ENCODE peak calls at places on chromosomes 2 and 18, in six cellular contexts. D is mammary epithelial cell, Z is lower leg skin, E is bronchial epithelial cell, K is cardiac fibroblast, W is gastrocnemius medialis. I is an unnamed sample.

GRCh38 chr2:15584767-15585469 is 6.8 kb upstream of the DDX1 start:
- DNase-seq in D (peak), Z (no peak), E (peak), K (peak), W (no peak), I (peak)

GRCh38 chr2:223972656-223973102 is 15.4 kb downstream of the MRPL44 start:
- DNase-seq in D (no peak), Z (no peak), E (no peak), K (no peak), W (no peak), I (no peak)

GRCh38 chr2:119126650-119127049 is 31.9 kb downstream of the C1QL2 start:
- DNase-seq in D (peak), Z (no peak), E (peak), K (peak), W (no peak), I (peak)

GRCh38 chr2:191038241-191038725 is 24.3 kb upstream of the STAT1 start:
- DNase-seq in D (peak), Z (no peak), E (peak), K (peak), W (no peak), I (peak)

GRCh38 chr2:223774193-223774592 is 63.2 kb downstream of the AP1S3 start:
- DNase-seq in D (no peak), Z (no peak), E (no peak), K (no peak), W (no peak), I (no peak)

GRCh38 chr2:28168376-28168775 is 224.3 kb upstream of the FOSL2 start:
- DNase-seq in D (no peak), Z (no peak), E (no peak), K (no peak), W (no peak), I (no peak)

GRCh38 chr2:224565452-224566035 is 19.6 kb downstream of the CUL3 start:
- DNase-seq in D (no peak), Z (no peak), E (no peak), K (no peak), W (no peak), I (no peak)

GRCh38 chr2:145563752-145564615 is 1044.1 kb upstream of the ZEB2 start:
- DNase-seq in D (peak), Z (no peak), E (peak), K (no peak), W (no peak), I (peak)

GRCh38 chr2:45391866-45392265 is 219.2 kb downstream of the SRBD1 start:
- DNase-seq in D (no peak), Z (no peak), E (no peak), K (peak), W (no peak), I (no peak)

GRCh38 chr2:56505885-56506284 is 322.1 kb downstream of the CCDC85A start:
- DNase-seq in D (no peak), Z (no peak), E (peak), K (no peak), W (no peak), I (no peak)

GRCh38 chr18:7645756-7646155 is 78.6 kb downstream of the PTPRM start:
- DNase-seq in D (peak), Z (no peak), E (no peak), K (no peak), W (no peak), I (no peak)

GRCh38 chr2:37681587-37681986 is 10.1 kb upstream of the CDC42EP3 start:
- DNase-seq in D (no peak), Z (no peak), E (no peak), K (no peak), W (no peak), I (no peak)

GRCh38 chr2:60806988-60807681 is 51.1 kb downstream of the PAPOLG start:
- DNase-seq in D (peak), Z (peak), E (peak), K (peak), W (no peak), I (peak)

GRCh38 chr18:36130039-36130831 is 536 bp downstream of the ELP2 start:
- DNase-seq in D (no peak), Z (no peak), E (no peak), K (no peak), W (no peak), I (peak)

GRCh38 chr2:203909192-203909945 is 27.2 kb upstream of the ICOS start:
- DNase-seq in D (peak), Z (no peak), E (peak), K (peak), W (no peak), I (peak)

GRCh38 chr2:332592-332991 is 44.7 kb upstream of the ALKAL2 start:
- DNase-seq in D (no peak), Z (no peak), E (no peak), K (no peak), W (no peak), I (no peak)

GRCh38 chr2:216350214-216350789 is 22.0 kb downstream of the MARCHF4 start:
- DNase-seq in D (peak), Z (no peak), E (peak), K (peak), W (no peak), I (peak)

GRCh38 chr18:78822886-78823285 is 156.7 kb upstream of the SALL3 start:
- DNase-seq in D (no peak), Z (no peak), E (no peak), K (no peak), W (no peak), I (no peak)

GRCh38 chr2:227222292-227222691 is 57.9 kb downstream of the COL4A3 start:
- DNase-seq in D (no peak), Z (no peak), E (no peak), K (no peak), W (no peak), I (no peak)

GRCh38 chr18:79680100-79680879 is 687 bp downstream of the CTDP1 start:
- DNase-seq in D (peak), Z (peak), E (peak), K (peak), W (no peak), I (peak)

GRCh38 chr18:79884296-79884962 is 67.0 kb downstream of the SLC66A2 start:
- DNase-seq in D (no peak), Z (peak), E (no peak), K (no peak), W (no peak), I (no peak)

GRCh38 chr18:77899972-77900754 is 650.5 kb downstream of the GALR1 start:
- DNase-seq in D (peak), Z (no peak), E (peak), K (peak), W (no peak), I (peak)

GRCh38 chr18:37429768-37430167 is 135.8 kb downstream of the CELF4 start:
- DNase-seq in D (no peak), Z (no peak), E (no peak), K (no peak), W (no peak), I (no peak)

GRCh38 chr18:39780774-39781173 is 2174.3 kb upstream of the PIK3C3 start:
- DNase-seq in D (no peak), Z (no peak), E (no peak), K (no peak), W (no peak), I (no peak)

GRCh38 chr18:2906522-2907458 is 60.0 kb downstream of the EMILIN2 start:
- DNase-seq in D (no peak), Z (peak), E (no peak), K (no peak), W (no peak), I (no peak)

GRCh38 chr2:120205901-120206581 is 17.2 kb downstream of the TMEM185B start:
- DNase-seq in D (no peak), Z (peak), E (no peak), K (no peak), W (no peak), I (no peak)

GRCh38 chr2:170221317-170222288 is 43.7 kb downstream of the MYO3B start:
- DNase-seq in D (peak), Z (no peak), E (peak), K (peak), W (no peak), I (peak)

GRCh38 chr2:189199797-189200196 is 20.2 kb upstream of the COL5A2 start:
- DNase-seq in D (no peak), Z (no peak), E (no peak), K (no peak), W (no peak), I (no peak)

GRCh38 chr2:241882090-241882625 is 12.6 kb downstream of the RTP5 start:
- DNase-seq in D (no peak), Z (peak), E (no peak), K (no peak), W (peak), I (peak)

GRCh38 chr2:28662044-28662443 is 89.6 kb upstream of the PPP1CB start:
- DNase-seq in D (peak), Z (no peak), E (peak), K (no peak), W (no peak), I (no peak)

GRCh38 chr2:215772003-215772402 is 241.3 kb downstream of the MREG start:
- DNase-seq in D (no peak), Z (no peak), E (no peak), K (peak), W (no peak), I (peak)

GRCh38 chr2:4381049-4381448 is 677.7 kb downstream of the DCDC2C start:
- DNase-seq in D (no peak), Z (no peak), E (no peak), K (no peak), W (no peak), I (no peak)

GRCh38 chr2:187693923-187694322 is 139.7 kb upstream of the TFPI start:
- DNase-seq in D (no peak), Z (no peak), E (no peak), K (no peak), W (no peak), I (no peak)

GRCh38 chr2:109582928-109583895 is 30.6 kb downstream of the SEPTIN10 start:
- DNase-seq in D (peak), Z (no peak), E (no peak), K (peak), W (no peak), I (peak)

GRCh38 chr2:218179782-218180181 is 13.0 kb upstream of the CXCR1 start:
- DNase-seq in D (no peak), Z (no peak), E (no peak), K (no peak), W (no peak), I (no peak)

GRCh38 chr2:216082388-216082733 is 642 bp downstream of the TMEM169 start:
- DNase-seq in D (no peak), Z (no peak), E (no peak), K (no peak), W (no peak), I (no peak)

GRCh38 chr2:2879776-2880175 is 497.8 kb downstream of the EIPR1 start:
- DNase-seq in D (no peak), Z (peak), E (no peak), K (no peak), W (no peak), I (no peak)

GRCh38 chr2:229835601-229836283 is 86.1 kb downstream of the TRIP12 start:
- DNase-seq in D (peak), Z (no peak), E (no peak), K (no peak), W (no peak), I (peak)

GRCh38 chr2:60479226-60480088 is 74.0 kb downstream of the BCL11A start:
- DNase-seq in D (peak), Z (no peak), E (peak), K (no peak), W (no peak), I (no peak)

GRCh38 chr2:28232267-28232666 is 160.4 kb upstream of the FOSL2 start:
- DNase-seq in D (peak), Z (no peak), E (peak), K (peak), W (no peak), I (peak)

DNA sequence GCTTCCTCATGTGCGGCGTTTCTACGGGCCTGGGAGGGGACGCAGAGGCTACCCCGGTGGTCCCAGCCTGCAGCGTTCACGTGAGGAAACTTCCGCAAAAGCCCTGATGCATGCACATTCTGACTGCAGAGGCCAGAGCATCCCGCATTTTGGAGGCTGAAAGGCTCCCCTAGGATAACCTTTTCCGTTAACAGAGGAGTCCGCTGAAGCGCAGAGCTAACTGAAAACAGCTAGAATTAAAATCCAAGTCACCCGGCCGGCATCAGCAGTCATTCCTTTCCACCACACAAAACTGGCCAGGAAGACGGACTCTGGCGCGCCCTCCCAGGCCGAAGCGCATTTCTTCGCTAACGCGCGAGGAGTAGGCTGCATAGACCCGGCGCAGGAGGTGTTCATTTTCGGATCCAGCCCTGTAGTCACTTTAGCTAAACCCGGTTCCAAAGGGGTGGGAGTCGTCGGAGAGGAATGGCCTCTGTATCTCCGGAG is 747 bp upstream of the TUBB6 start:
- DNase-seq in D (peak), Z (peak), E (peak), K (peak), W (peak), I (peak)
- TF ChIP-seq CTCF in D (no peak), Z (no peak), E (peak), K (no peak), W (no peak), I (peak)

DNA sequence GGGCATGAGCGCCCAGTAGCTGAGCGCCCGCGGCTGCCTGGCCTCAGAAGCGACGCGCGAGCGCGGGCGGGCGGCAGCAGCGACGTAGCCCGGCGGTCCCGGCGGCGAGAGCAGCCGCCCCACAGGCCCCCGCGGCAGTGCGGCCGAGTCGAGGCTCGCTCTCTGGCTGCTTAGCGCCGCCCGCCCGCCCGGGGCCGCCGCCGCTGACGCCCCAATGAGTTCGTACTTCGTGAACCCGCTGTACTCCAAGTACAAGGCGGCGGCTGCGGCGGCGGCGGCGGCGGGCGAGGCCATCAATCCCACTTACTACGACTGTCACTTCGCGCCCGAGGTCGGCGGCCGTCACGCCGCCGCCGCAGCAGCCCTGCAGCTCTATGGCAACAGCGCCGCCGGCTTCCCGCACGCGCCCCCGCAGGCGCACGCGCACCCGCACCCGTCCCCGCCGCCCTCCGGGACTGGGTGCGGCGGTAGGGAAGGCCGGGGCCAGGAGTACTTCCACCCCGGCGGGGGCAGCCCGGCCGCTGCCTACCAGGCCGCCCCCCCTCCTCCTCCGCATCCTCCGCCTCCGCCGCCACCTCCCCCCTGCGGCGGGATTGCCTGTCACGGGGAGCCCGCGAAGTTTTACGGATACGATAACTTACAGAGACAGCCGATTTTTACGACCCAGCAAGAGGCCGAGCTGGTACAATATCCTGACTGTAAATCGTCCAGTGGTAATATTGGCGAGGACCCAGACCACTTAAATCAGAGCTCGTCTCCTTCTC is 830 bp downstream of the HOXD8 start:
- DNase-seq in D (no peak), Z (peak), E (no peak), K (no peak), W (no peak), I (peak)
- H3K4me3 ChIP-seq in D (no peak), Z (peak), E (no peak), K (no peak), W (peak), I (peak)

DNA sequence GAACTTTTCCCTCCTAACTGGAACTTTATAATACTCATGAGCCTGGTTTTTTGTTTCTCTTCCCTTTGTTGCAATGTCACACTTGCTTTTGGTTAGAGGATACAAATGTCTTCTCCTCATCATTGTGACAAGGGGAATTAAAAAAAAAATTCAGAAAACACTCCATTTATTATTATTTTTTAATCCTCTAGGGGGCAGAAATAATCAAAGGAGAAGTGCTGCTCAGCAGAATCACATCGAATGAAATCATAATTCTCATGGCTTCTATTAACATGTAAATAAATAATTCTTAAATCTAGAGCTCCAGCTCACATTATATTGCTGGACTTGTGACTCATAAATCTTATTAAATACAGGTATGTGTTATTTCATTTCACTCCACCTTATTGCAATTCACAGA is 273.8 kb downstream of the TRIB2 start:
- DNase-seq in D (no peak), Z (no peak), E (no peak), K (peak), W (no peak), I (peak)
- TF ChIP-seq CTCF in D (peak), Z (no peak), E (no peak), K (peak), W (no peak), I (peak)

DNA sequence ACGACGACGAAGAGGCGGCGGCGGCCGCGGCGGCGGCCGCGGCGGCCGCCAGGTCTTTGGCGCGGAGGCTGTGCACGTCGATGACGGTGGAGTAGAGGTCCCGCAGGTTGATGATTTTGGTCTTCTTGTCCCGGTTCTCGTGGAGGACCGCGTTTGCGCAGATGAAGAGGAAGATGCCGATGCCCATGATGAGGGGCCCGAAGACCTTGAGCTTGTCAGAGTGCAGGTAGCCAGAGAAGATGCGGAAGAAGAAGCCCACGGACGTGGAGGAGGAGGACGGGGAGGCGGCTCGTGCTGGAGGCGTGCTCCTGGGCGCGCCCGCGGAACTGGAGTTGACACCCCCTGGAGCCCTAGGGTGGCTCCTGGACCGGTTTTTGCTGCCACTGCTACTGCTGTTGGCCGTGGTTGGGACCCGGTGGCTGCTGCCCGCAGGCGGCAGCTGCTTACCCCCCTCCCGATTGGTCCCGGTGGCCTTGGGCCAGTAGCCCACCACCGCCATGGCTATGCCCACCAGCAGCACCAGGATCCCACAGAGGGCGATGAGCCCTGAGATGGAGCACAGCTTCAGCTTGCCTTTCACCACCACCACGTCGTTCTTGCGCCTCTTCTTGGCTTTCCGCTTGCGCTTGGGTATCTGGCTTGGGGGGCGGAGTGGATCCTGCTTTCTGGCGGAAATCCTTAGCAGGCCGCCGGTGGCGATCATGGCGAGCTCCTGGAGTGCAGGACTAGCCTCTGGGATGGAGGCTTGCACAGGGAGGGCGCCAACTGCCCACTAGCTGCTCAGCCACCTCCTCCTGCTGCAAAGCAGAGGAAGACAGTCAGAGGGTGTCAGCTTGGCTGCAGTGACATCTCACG is 3.7 kb downstream of the TMEM200C start:
- DNase-seq in D (no peak), Z (no peak), E (no peak), K (no peak), W (no peak), I (no peak)
- H3K4me3 ChIP-seq in D (no peak), Z (no peak), E (no peak), K (no peak), W (no peak), I (no peak)

GRCh38 chr2:105787376-105788318 is 42.9 kb downstream of the NCK2 start:
- DNase-seq in D (no peak), Z (peak), E (no peak), K (no peak), W (no peak), I (peak)
- TF ChIP-seq CTCF in D (no peak), Z (no peak), E (no peak), K (no peak), W (no peak), I (no peak)

I was measured in fibroblast of mammary gland.